ENCODE peak calls at places on chromosomes 12 and 14, in four cellular contexts. B is MM.1S, S is colonic mucosa, H is neuronal stem cell. Q is an unnamed sample.

GRCh38 chr12:10540776-10541205 is 35.1 kb downstream of the EIF2S3B start:
- DNase-seq in H (no peak), S (no peak), B (no peak), Q (peak)

GRCh38 chr12:80472912-80473500 is 29.0 kb downstream of the PTPRQ start:
- DNase-seq in H (peak), B (peak), S (no peak), Q (peak)

GRCh38 chr12:88444481-88444880 is 135.8 kb downstream of the KITLG start:
- DNase-seq in H (no peak), B (no peak), S (no peak), Q (no peak)

GRCh38 chr14:74875204-74875603 is 741 bp downstream of the PROX2 start:
- DNase-seq in S (no peak), H (no peak), B (no peak), Q (no peak)

GRCh38 chr12:37672655-37673260 is 643.8 kb upstream of the ALG10B start:
- DNase-seq in H (no peak), B (no peak), S (no peak), Q (peak)

GRCh38 chr12:100986595-100987547 is 192.3 kb downstream of the ANO4 start:
- DNase-seq in B (no peak), H (no peak), S (no peak), Q (no peak)

GRCh38 chr12:62912644-62913043 is 22.3 kb downstream of the PPM1H start:
- DNase-seq in B (no peak), S (no peak), H (no peak), Q (no peak)

GRCh38 chr12:82758743-82759142 is 72.0 kb downstream of the TMTC2 start:
- DNase-seq in S (no peak), B (no peak), H (no peak), Q (no peak)

GRCh38 chr12:4270670-4271432 is 2.7 kb upstream of the CCND2 start:
- DNase-seq in B (peak), H (peak), S (peak), Q (no peak)

GRCh38 chr12:46187023-46187422 is 81.8 kb downstream of the SLC38A1 start:
- DNase-seq in H (no peak), B (no peak), S (no peak), Q (peak)

GRCh38 chr12:51371295-51371953 is 19.8 kb downstream of the GALNT6 start:
- DNase-seq in S (no peak), B (no peak), H (peak), Q (peak)

GRCh38 chr14:56660677-56661389 is 81.2 kb downstream of the TMEM260 start:
- DNase-seq in S (no peak), B (no peak), H (no peak), Q (no peak)

GRCh38 chr12:57620936-57621496 is 9.8 kb downstream of the ARHGEF25 start:
- DNase-seq in S (no peak), H (no peak), B (no peak), Q (no peak)

GRCh38 chr12:130920711-130921381 is 32.9 kb upstream of the ADGRD1 start:
- DNase-seq in H (no peak), S (peak), B (no peak), Q (no peak)

GRCh38 chr12:108214486-108214885 is 85.4 kb downstream of the WSCD2 start:
- DNase-seq in B (peak), H (peak), S (peak), Q (peak)

GRCh38 chr12:67222302-67222701 is 46.9 kb upstream of the CAND1 start:
- DNase-seq in S (no peak), H (no peak), B (no peak), Q (peak)

GRCh38 chr12:98646165-98646764 is 1.2 kb downstream of the APAF1 start:
- DNase-seq in S (no peak), B (no peak), H (no peak), Q (peak)

GRCh38 chr14:105087308-105087962 is 22.2 kb upstream of the GPR132 start:
- DNase-seq in B (no peak), S (peak), H (no peak), Q (peak)

GRCh38 chr12:92183575-92183974 is 37.9 kb upstream of the BTG1 start:
- DNase-seq in S (no peak), B (no peak), H (no peak), Q (no peak)

GRCh38 chr12:13222076-13222475 is 25.6 kb downstream of the EMP1 start:
- DNase-seq in B (no peak), H (no peak), S (peak), Q (peak)

GRCh38 chr14:103542545-103543088 is 13.6 kb downstream of the TRMT61A start:
- DNase-seq in S (no peak), H (peak), B (no peak), Q (no peak)

GRCh38 chr12:31323466-31324115 is 2.4 kb downstream of the SINHCAF start:
- DNase-seq in H (peak), B (peak), S (peak), Q (no peak)

GRCh38 chr12:31324116-31324844 is 1.7 kb downstream of the SINHCAF start:
- DNase-seq in B (peak), S (peak), H (peak), Q (peak)

GRCh38 chr12:31318870-31319269 is 7.1 kb downstream of the SINHCAF start:
- DNase-seq in H (no peak), S (no peak), B (no peak), Q (no peak)

GRCh38 chr12:31322651-31323248 is 3.2 kb downstream of the SINHCAF start:
- DNase-seq in H (peak), S (peak), B (no peak), Q (no peak)

GRCh38 chr12:31321565-31322228 is 4.3 kb downstream of the SINHCAF start:
- DNase-seq in S (no peak), H (no peak), B (no peak), Q (peak)
- H3K9ac ChIP-seq in S (no peak), H (no peak), B (no peak), Q (no peak)

DNA sequence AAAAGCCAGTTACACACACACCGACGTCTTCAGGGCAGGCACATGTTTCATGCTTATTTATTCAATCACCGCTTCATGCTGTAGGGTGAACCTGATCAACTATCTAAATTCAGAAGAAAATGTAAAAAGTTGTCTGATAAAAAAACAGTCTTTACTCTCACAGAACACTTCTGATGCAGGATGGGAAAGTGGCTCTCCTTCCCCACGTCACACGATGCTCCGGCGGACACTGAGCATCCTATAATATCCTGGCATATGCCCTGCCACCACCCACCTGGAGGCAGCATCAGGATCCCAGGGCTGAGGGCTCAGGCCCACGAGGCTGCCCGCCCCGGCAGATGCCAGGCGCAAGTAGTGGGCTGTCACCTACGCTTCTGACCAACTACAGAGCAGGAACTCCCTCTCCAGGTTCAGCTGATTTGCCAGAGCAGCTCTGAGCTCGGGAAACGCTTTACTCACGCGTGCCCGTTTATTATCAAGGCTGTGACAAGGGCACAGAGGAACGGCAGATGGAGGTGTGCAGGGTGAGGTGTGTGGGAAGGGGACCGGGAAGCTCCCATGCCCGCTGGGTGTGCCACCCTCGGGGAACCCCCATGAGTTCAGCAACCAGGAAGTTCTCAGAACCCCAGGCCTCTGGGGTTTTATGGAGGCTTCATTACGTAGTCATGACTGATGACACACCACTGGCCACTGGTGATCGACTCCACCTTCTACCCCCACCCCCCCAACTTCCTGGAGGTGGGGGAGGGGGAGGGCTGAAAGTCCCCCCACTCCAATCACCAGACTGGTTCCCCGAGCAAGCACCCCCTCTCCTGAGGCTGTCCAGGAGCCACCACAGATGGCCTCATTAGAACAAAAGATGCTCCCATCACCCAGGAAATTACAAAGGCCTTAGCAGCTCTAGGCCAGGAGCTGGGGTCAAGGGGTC is 32.1 kb downstream of the SLC15A4 start:
- DNase-seq in H (no peak), B (no peak), S (peak), Q (no peak)
- H3K9ac ChIP-seq in H (no peak), B (no peak), S (no peak), Q (no peak)

GRCh38 chr12:49260831-49261363 is 4.0 kb upstream of the TUBA1C start:
- DNase-seq in H (no peak), S (no peak), B (no peak), Q (no peak)
- H3K9ac ChIP-seq in H (no peak), S (no peak), B (no peak), Q (peak)

DNA sequence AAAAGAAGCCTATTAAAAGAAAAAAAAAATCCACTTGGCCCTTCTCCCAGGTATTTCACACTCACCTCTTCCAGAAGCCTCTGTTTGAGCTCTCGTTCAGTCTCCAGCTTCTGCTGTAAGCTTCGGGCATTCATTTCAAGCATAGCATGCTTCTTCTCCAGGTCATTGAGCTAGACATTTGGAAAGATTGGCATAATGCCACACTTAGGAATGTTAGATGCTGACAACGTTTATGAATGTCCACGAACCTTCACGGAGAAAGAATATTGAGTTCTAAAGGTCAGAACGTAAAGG is 60.5 kb downstream of the PRKAB1 start:
- DNase-seq in B (no peak), S (no peak), H (no peak), Q (no peak)
- H3K9ac ChIP-seq in B (no peak), S (no peak), H (no peak), Q (no peak)

Q was measured in PC-3.